ENCODE peak calls at places on chromosomes 3 and 15, in ten cellular contexts. E is glomerular endothelial cell; T is stimulated activated CD4-positive, alpha-beta T cell treated with anti-CD3 and anti-CD28 coated beads, Interleukin-2, amount 100 ng/mL, for 48 hours; O is AG08396; Z is KG1; A is posterior cingulate gyrus; J is NCI-H2081; B is EL; F is left cardiac atrium; U is HS-27A. K is an unnamed sample.

GRCh38 chr15:66841953-66842681 is 140.1 kb downstream of the SMAD6 start:
- DNase-seq in F (peak), T (no peak), E (no peak), O (peak), Z (no peak), A (no peak), J (peak), U (peak), B (peak), K (peak)

GRCh38 chr15:65576669-65577068 is 34.3 kb downstream of the INTS14 start:
- DNase-seq in U (peak), Z (no peak), F (no peak), O (peak), A (no peak), J (no peak), E (no peak), B (peak), T (no peak), K (peak)

GRCh38 chr15:82535566-82536408 is 4.5 kb downstream of the RPS17 start:
- DNase-seq in A (no peak), B (peak), T (no peak), U (no peak), J (no peak), E (no peak), F (no peak), Z (no peak), O (no peak), K (no peak)

GRCh38 chr3:44974406-44974805 is 1.6 kb downstream of the ZDHHC3 start:
- DNase-seq in E (no peak), B (no peak), T (no peak), J (no peak), F (no peak), A (no peak), Z (no peak), U (no peak), O (no peak), K (no peak)

GRCh38 chr3:8987673-8988655 is 24.7 kb upstream of the RAD18 start:
- DNase-seq in E (no peak), Z (peak), F (peak), O (peak), A (peak), J (peak), U (no peak), B (peak), T (peak), K (no peak)

GRCh38 chr15:46354443-46354842 is 719.6 kb downstream of the SQOR start:
- DNase-seq in T (no peak), O (no peak), A (no peak), U (no peak), B (no peak), E (no peak), Z (no peak), J (no peak), F (no peak), K (no peak)

GRCh38 chr15:55221090-55222011 is 24.6 kb upstream of the RSL24D1 start:
- DNase-seq in U (peak), O (peak), Z (peak), E (no peak), F (no peak), B (peak), J (no peak), T (no peak), A (no peak), K (peak)

GRCh38 chr15:34361278-34361677 is 5.7 kb downstream of the LPCAT4 start:
- DNase-seq in E (no peak), T (no peak), O (no peak), Z (no peak), F (no peak), J (no peak), B (no peak), U (no peak), A (no peak), K (no peak)

GRCh38 chr3:169310190-169310918 is 353.2 kb downstream of the MECOM start:
- DNase-seq in Z (no peak), O (no peak), E (no peak), U (no peak), B (no peak), A (no peak), F (no peak), T (no peak), J (no peak), K (no peak)

GRCh38 chr15:66765478-66766281 is 63.6 kb downstream of the SMAD6 start:
- DNase-seq in J (no peak), T (no peak), Z (peak), U (no peak), F (peak), A (no peak), O (no peak), B (peak), E (no peak), K (peak)

GRCh38 chr15:48795901-48796300 is 15.0 kb downstream of the CEP152 start:
- DNase-seq in A (no peak), U (no peak), T (no peak), F (no peak), J (no peak), Z (no peak), B (no peak), O (no peak), E (no peak), K (no peak)

GRCh38 chr15:31338318-31338878 is 11.8 kb downstream of the KLF13 start:
- DNase-seq in E (no peak), B (no peak), J (peak), F (no peak), U (no peak), T (no peak), A (no peak), Z (no peak), O (no peak), K (no peak)

GRCh38 chr3:168914662-168915061 is 748.9 kb downstream of the MECOM start:
- DNase-seq in J (no peak), Z (no peak), A (no peak), O (no peak), E (peak), F (no peak), U (no peak), B (no peak), T (no peak), K (no peak)

GRCh38 chr3:127622031-127622430 is 7.0 kb upstream of the PODXL2 start:
- DNase-seq in J (no peak), U (no peak), Z (no peak), T (no peak), O (no peak), F (no peak), B (no peak), A (no peak), E (no peak), K (no peak)

GRCh38 chr3:177195941-177196472 is 1.3 kb downstream of the TBL1XR1 start:
- DNase-seq in Z (peak), U (no peak), A (no peak), F (no peak), O (no peak), T (no peak), B (no peak), J (peak), E (no peak), K (no peak)

GRCh38 chr3:126539558-126540250 is 15.7 kb downstream of the CHST13 start:
- DNase-seq in Z (no peak), J (no peak), A (no peak), U (no peak), B (no peak), E (no peak), O (no peak), F (peak), T (no peak), K (no peak)

GRCh38 chr3:169133178-169134161 is 530.0 kb downstream of the MECOM start:
- DNase-seq in J (peak), B (no peak), U (no peak), Z (no peak), A (no peak), O (no peak), F (no peak), T (no peak), E (no peak), K (no peak)

GRCh38 chr3:123499316-123499715 is 50.4 kb upstream of the ADCY5 start:
- DNase-seq in O (peak), T (no peak), J (no peak), E (no peak), B (peak), Z (no peak), A (no peak), F (no peak), U (no peak), K (no peak)

GRCh38 chr3:105277656-105278055 is 89.1 kb upstream of the ALCAM start:
- DNase-seq in Z (no peak), U (no peak), O (no peak), B (peak), T (no peak), A (no peak), F (no peak), J (no peak), E (no peak), K (peak)

GRCh38 chr3:150956376-150956775 is 16.2 kb downstream of the CLRN1 start:
- DNase-seq in B (peak), T (no peak), E (no peak), A (no peak), F (no peak), J (no peak), Z (no peak), O (peak), U (no peak), K (peak)

GRCh38 chr3:33317963-33318708 is 40.9 kb downstream of the FBXL2 start:
- DNase-seq in Z (no peak), O (no peak), F (no peak), A (no peak), E (peak), U (no peak), T (no peak), B (peak), J (no peak), K (no peak)

GRCh38 chr15:64622410-64623260 is 152.8 kb downstream of the RBPMS2 start:
- DNase-seq in O (no peak), A (no peak), E (no peak), U (no peak), J (no peak), F (no peak), Z (no peak), T (peak), B (no peak), K (no peak)

GRCh38 chr15:74382004-74382816 is 14.8 kb upstream of the CYP11A1 start:
- DNase-seq in F (peak), E (no peak), J (peak), A (peak), U (no peak), T (peak), B (peak), O (peak), Z (peak), K (no peak)

GRCh38 chr3:160671231-160671630 is 5.7 kb upstream of the ARL14 start:
- DNase-seq in A (no peak), U (no peak), F (no peak), Z (no peak), O (no peak), J (no peak), E (no peak), T (no peak), B (no peak), K (no peak)

GRCh38 chr3:113255100-113255853 is 43.9 kb downstream of the BOC start:
- DNase-seq in O (no peak), F (no peak), E (no peak), A (no peak), U (no peak), B (no peak), T (no peak), J (no peak), Z (no peak), K (no peak)

GRCh38 chr15:90327313-90327712 is 24.8 kb upstream of the ZNF774 start:
- DNase-seq in F (no peak), T (no peak), U (no peak), O (no peak), A (no peak), J (no peak), Z (no peak), B (no peak), E (no peak), K (no peak)

GRCh38 chr3:88912294-88913014 is 195.0 kb upstream of the EPHA3 start:
- DNase-seq in O (no peak), F (no peak), Z (no peak), E (no peak), A (no peak), J (no peak), T (no peak), B (no peak), U (no peak), K (no peak)

GRCh38 chr3:185094691-185095090 is 58.2 kb downstream of the C3orf70 start:
- DNase-seq in O (no peak), A (no peak), J (no peak), U (no peak), Z (no peak), E (no peak), T (no peak), F (no peak), B (peak), K (no peak)

GRCh38 chr3:171200052-171201029 is 173.8 kb upstream of the SLC2A2 start:
- DNase-seq in O (no peak), Z (peak), T (no peak), B (peak), A (no peak), E (no peak), J (no peak), U (no peak), F (no peak), K (no peak)

GRCh38 chr15:63857459-63857856 is 23.7 kb upstream of the HERC1 start:
- DNase-seq in T (no peak), B (peak), Z (no peak), O (no peak), E (no peak), F (no peak), A (no peak), U (no peak), J (no peak), K (no peak)

GRCh38 chr3:188051801-188052228 is 102.1 kb upstream of the LPP start:
- DNase-seq in T (no peak), O (peak), A (peak), J (no peak), B (no peak), U (no peak), F (peak), Z (no peak), E (no peak), K (peak)

GRCh38 chr3:69764861-69765260 is 25.6 kb downstream of the MITF start:
- DNase-seq in A (no peak), E (no peak), Z (no peak), T (no peak), B (peak), O (no peak), J (no peak), U (no peak), F (no peak), K (no peak)

GRCh38 chr3:182083112-182083511 is 371.4 kb downstream of the SOX2 start:
- DNase-seq in T (no peak), J (no peak), F (no peak), E (no peak), O (no peak), A (no peak), U (no peak), B (no peak), Z (no peak), K (no peak)

GRCh38 chr3:57194641-57195040 is 5.1 kb downstream of the HESX1 start:
- DNase-seq in Z (no peak), U (no peak), F (no peak), O (no peak), E (no peak), B (no peak), J (no peak), T (no peak), A (no peak), K (no peak)